ENCODE peak calls at places on chromosomes 5 and 9, in six cellular contexts. L is sigmoid colon, A is H4, T is mucosa of descending colon, M is HTR-8/SVneo, U is GM12864. S is an unnamed sample.

GRCh38 chr5:89260254-89260653 is 377.3 kb upstream of the MEF2C start:
- DNase-seq in L (no peak), A (no peak), T (no peak), M (no peak), U (no peak), S (no peak)

GRCh38 chr9:69155341-69156030 is 18.6 kb upstream of the TJP2 start:
- DNase-seq in L (no peak), A (no peak), T (no peak), M (no peak), U (no peak), S (no peak)

GRCh38 chr5:17402291-17403121 is 95.5 kb upstream of the TAF11L2 start:
- DNase-seq in L (no peak), A (no peak), T (no peak), M (no peak), U (no peak), S (no peak)

GRCh38 chr5:180135128-180135955 is 63.8 kb upstream of the RNF130 start:
- DNase-seq in L (peak; percentile 53), A (peak; percentile 82), T (peak; percentile 34), M (peak; percentile 71), U (no peak), S (no peak)

GRCh38 chr5:160466889-160467554 is 45.4 kb downstream of the PTTG1 start:
- DNase-seq in L (no peak), A (no peak), T (no peak), M (no peak), U (no peak), S (peak; percentile 6)

GRCh38 chr5:11892832-11893231 is 11.4 kb downstream of the CTNND2 start:
- DNase-seq in L (no peak), A (no peak), T (no peak), M (no peak), U (no peak), S (no peak)

GRCh38 chr5:31763399-31763798 is 124.5 kb downstream of the PDZD2 start:
- DNase-seq in L (peak; percentile 18), A (no peak), T (no peak), M (no peak), U (no peak), S (no peak)

GRCh38 chr5:158234323-158235158 is 375.6 kb upstream of the CLINT1 start:
- DNase-seq in L (no peak), A (peak; percentile 77), T (no peak), M (no peak), U (no peak), S (no peak)

GRCh38 chr9:136326061-136326776 is 1.1 kb upstream of the GPSM1 start:
- DNase-seq in L (no peak), A (peak; percentile 51), T (no peak), M (peak; percentile 82), U (no peak), S (peak; percentile 77)

GRCh38 chr5:154493274-154493673 is 15.2 kb upstream of the HAND1 start:
- DNase-seq in L (peak; percentile 44), A (no peak), T (no peak), M (no peak), U (no peak), S (no peak)

GRCh38 chr9:110763568-110763967 is 95.0 kb downstream of the MUSK start:
- DNase-seq in L (no peak), A (no peak), T (no peak), M (no peak), U (no peak), S (no peak)